ENCODE peak calls at places on chromosomes 12 and 14, in eight cellular contexts. S, O, V, Q, I, X, N and C are unnamed samples.

GRCh38 chr12:47021298-47021697 is 58.1 kb upstream of the PCED1B start:
- DNase-seq in N (peak; percentile 94), V (peak; percentile 90), I (peak; percentile 67), Q (peak; percentile 59), S (peak; percentile 93), O (peak; percentile 70), X (peak; percentile 82), C (no peak)

GRCh38 chr14:104552738-104553125 is 26.8 kb upstream of the C14orf180 start:
- DNase-seq in O (no peak), S (no peak), I (no peak), X (no peak), N (no peak), Q (no peak), V (no peak), C (no peak)

GRCh38 chr12:18684430-18684829 is 53.4 kb downstream of the PLCZ1 start:
- DNase-seq in N (peak; percentile 6), O (no peak), X (no peak), V (no peak), Q (no peak), S (no peak), I (no peak), C (no peak)

GRCh38 chr14:95467657-95468056 is 48.8 kb downstream of the SYNE3 start:
- DNase-seq in X (no peak), I (no peak), V (no peak), Q (no peak), N (no peak), O (no peak), S (no peak), C (no peak)

GRCh38 chr14:23539209-23539866 is 12.2 kb downstream of the ZFHX2 start:
- DNase-seq in I (peak; percentile 15), O (peak; percentile 90), V (peak; percentile 19), S (no peak), X (peak; percentile 88), Q (peak; percentile 61), N (no peak), C (no peak)

GRCh38 chr14:72462041-72462440 is 431.9 kb downstream of the DPF3 start:
- DNase-seq in Q (no peak), N (peak; percentile 16), I (no peak), V (no peak), X (no peak), O (no peak), S (no peak), C (no peak)

GRCh38 chr12:24864796-24865125 is 84.1 kb downstream of the BCAT1 start:
- DNase-seq in S (peak; percentile 75), Q (no peak), O (no peak), N (peak; percentile 82), I (no peak), V (no peak), X (no peak), C (no peak)

GRCh38 chr12:81759215-81759991 is at the start of gene PPFIA2:
- DNase-seq in N (peak; percentile 71), S (peak; percentile 59), V (no peak), O (peak; percentile 70), X (no peak), Q (no peak), I (peak; percentile 52), C (no peak)

GRCh38 chr12:130714091-130714590 is 2.0 kb downstream of the RIMBP2 start:
- DNase-seq in O (peak; percentile 49), N (no peak), V (no peak), Q (no peak), I (peak; percentile 21), S (no peak), X (no peak), C (no peak)

GRCh38 chr12:10716704-10717315 is 6.3 kb downstream of the YBX3 start:
- DNase-seq in N (peak; percentile 95), S (peak; percentile 93), I (no peak), O (peak; percentile 8), V (peak; percentile 75), Q (no peak), X (no peak), C (no peak)

GRCh38 chr14:67199016-67199415 is 9.8 kb downstream of the GARIN2 start:
- DNase-seq in Q (no peak), O (no peak), V (no peak), I (no peak), S (no peak), N (peak; percentile 15), X (peak; percentile 15), C (no peak)

GRCh38 chr14:31829256-31829923 is 247.7 kb upstream of the ARHGAP5 start:
- DNase-seq in V (no peak), O (peak; percentile 6), I (no peak), S (peak; percentile 72), N (peak; percentile 80), Q (peak; percentile 3), X (no peak), C (no peak)

GRCh38 chr12:89344862-89345202 is 7.5 kb downstream of the DUSP6 start:
- DNase-seq in Q (no peak), X (no peak), O (no peak), I (peak; percentile 56), N (no peak), S (no peak), V (no peak), C (no peak)

GRCh38 chr14:38743941-38744611 is 359.0 kb downstream of the SEC23A start:
- DNase-seq in O (no peak), N (no peak), V (no peak), S (no peak), I (no peak), Q (no peak), X (no peak), C (no peak)

GRCh38 chr12:27236498-27236897 is 7.6 kb upstream of the STK38L start:
- DNase-seq in S (no peak), Q (peak; percentile 13), N (peak; percentile 30), V (peak; percentile 13), I (no peak), O (no peak), X (no peak), C (no peak)

GRCh38 chr12:14952295-14952995 is 9.0 kb downstream of the ARHGDIB start:
- DNase-seq in X (peak; percentile 76), N (peak; percentile 97), I (peak; percentile 84), Q (no peak), O (no peak), V (peak; percentile 48), S (peak; percentile 96), C (peak; percentile 70)

GRCh38 chr12:77493311-77493710 is 337.4 kb upstream of the NAV3 start:
- DNase-seq in X (no peak), V (no peak), Q (no peak), I (no peak), S (no peak), O (no peak), N (peak; percentile 3), C (no peak)

GRCh38 chr12:6451348-6452244 is at the start of gene TAPBPL:
- DNase-seq in I (peak; percentile 87), V (no peak), O (peak; percentile 89), X (peak; percentile 88), Q (peak; percentile 38), N (peak; percentile 84), S (peak; percentile 71), C (no peak)

DNA sequence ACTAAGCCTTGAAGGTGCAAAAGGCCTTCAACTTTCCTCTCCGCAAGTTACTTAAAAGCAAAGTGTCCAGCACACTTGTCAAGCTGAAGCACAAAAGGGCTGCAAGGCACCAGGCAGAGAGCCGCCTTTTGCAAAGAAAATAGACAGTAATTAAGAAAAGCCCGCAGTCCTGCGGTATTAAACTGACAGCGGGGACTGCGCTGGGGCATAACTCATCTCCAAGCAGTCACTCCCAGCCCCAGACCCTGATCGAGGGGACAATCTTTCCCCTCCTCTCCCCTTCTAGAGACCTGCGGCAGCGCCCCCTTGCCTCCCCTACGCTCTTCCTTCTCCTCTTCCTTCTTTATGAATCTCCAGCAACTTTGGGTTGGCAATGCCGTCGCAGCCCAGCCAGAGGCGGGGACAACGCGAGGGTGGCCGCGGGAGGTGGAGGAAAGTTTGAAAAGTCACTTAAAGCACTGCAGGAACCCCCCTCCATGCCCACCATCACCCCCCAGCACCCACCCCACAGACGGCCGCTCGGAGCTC is 200.9 kb upstream of the CAND1 start:
- DNase-seq in N (no peak), O (peak; percentile 74), I (peak; percentile 36), Q (no peak), V (no peak), S (no peak), X (no peak), C (no peak)
- H3K4me3 ChIP-seq in N (peak overlapping the region; percentile 28), O (peak overlapping the region; percentile 99), I (peak overlapping the region; percentile 77), Q (no peak overlapping the region), V (no peak overlapping the region), S (peak overlapping the region; percentile 62), X (no peak overlapping the region), C (peak overlapping the region; percentile 72)

DNA sequence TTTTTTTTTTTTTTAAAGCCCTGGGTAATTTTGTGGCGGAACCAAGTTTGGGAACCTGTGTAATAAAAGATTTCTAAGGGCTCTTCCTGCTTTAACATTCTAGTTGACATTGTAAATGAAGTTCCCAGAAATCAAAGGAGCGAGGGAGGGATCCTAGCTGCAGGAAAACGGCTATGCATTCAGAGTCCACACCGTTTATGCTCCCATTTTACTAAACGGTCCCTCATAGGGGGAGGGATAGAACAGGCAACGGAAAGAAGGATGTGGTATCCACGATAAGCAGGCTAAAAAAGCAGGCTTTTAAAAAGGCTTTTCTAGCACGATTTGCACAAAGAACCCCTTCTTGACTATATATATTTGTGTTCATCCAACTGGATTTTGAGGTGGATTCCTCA is 571 bp downstream of the SYNJ2BP start:
- DNase-seq in X (no peak), Q (no peak), V (no peak), I (no peak), S (peak; percentile 2), O (no peak), N (peak; percentile 9), C (no peak)
- H2AFZ ChIP-seq in X (peak overlapping the region; percentile 69), Q (peak overlapping the region; percentile 89), V (no peak overlapping the region), I (peak overlapping the region; percentile 30), S (peak overlapping the region; percentile 89), O (peak overlapping the region; percentile 96), N (peak overlapping the region; percentile 93), C (peak overlapping the region; percentile 89)

GRCh38 chr12:112978163-112979081 is at the start of gene OAS2:
- DNase-seq in Q (no peak), O (peak; percentile 14), N (peak; percentile 15), V (no peak), X (peak; percentile 63), I (peak; percentile 93), S (no peak), C (peak; percentile 44)
- H3K4me3 ChIP-seq in Q (no peak within 1 kb of the TSS), O (no peak within 1 kb of the TSS), N (no peak within 1 kb of the TSS), V (no peak within 1 kb of the TSS), X (peak within 1 kb of the TSS; percentile 66), I (peak within 1 kb of the TSS; percentile 87), S (no peak within 1 kb of the TSS), C (peak within 1 kb of the TSS; percentile 48)

GRCh38 chr12:110246690-110247339 is 34.2 kb upstream of the ATP2A2 start:
- DNase-seq in V (no peak), Q (no peak), N (no peak), X (no peak), O (no peak), I (no peak), S (no peak), C (no peak)
- H2AFZ ChIP-seq in V (no peak overlapping the region), Q (no peak overlapping the region), N (no peak overlapping the region), X (no peak overlapping the region), O (no peak overlapping the region), I (no peak overlapping the region), S (no peak overlapping the region), C (peak overlapping the region; percentile 9)